ENCODE peak calls at places on chromosomes 11 and 22, in eight cellular contexts. B, D, T, A, K, H, V and S are unnamed samples.
A peak's percentile ranks its signal among the peaks of the same experiment; 100 is the strongest.

GRCh38 chr22:45376703-45377102 is 36.7 kb downstream of the SMC1B start:
- DNase-seq in B (no peak), D (peak; percentile 78), T (peak; percentile 7), A (no peak), K (no peak), H (no peak), V (no peak), S (peak; percentile 13)

GRCh38 chr22:46537946-46538815 is 761 bp upstream of the CELSR1 start:
- DNase-seq in B (peak; percentile 27), D (peak; percentile 43), T (peak; percentile 44), A (no peak), K (peak; percentile 70), H (no peak), V (peak; percentile 59), S (no peak)

GRCh38 chr11:63888170-63889086 is 28.5 kb downstream of the RCOR2 start:
- DNase-seq in B (peak; percentile 52), D (peak; percentile 71), T (peak; percentile 74), A (peak; percentile 44), K (peak; percentile 84), H (peak; percentile 78), V (peak; percentile 64), S (peak; percentile 84)

GRCh38 chr11:85961930-85962363 is 106.8 kb downstream of the CCDC83 start:
- DNase-seq in B (peak; percentile 67), D (peak; percentile 66), T (peak; percentile 62), A (no peak), K (no peak), H (no peak), V (no peak), S (no peak)

GRCh38 chr11:68870470-68870869 is 28.8 kb upstream of the CPT1A start:
- DNase-seq in B (no peak), D (peak; percentile 24), T (peak; percentile 42), A (no peak), K (peak; percentile 35), H (no peak), V (peak; percentile 6), S (no peak)

GRCh38 chr22:49207008-49207775 is 620.5 kb downstream of the BRD1 start:
- DNase-seq in B (no peak), D (no peak), T (no peak), A (no peak), K (no peak), H (peak; percentile 4), V (no peak), S (no peak)

GRCh38 chr11:66570117-66570825 is 1.9 kb upstream of the CTSF start:
- DNase-seq in B (no peak), D (no peak), T (no peak), A (no peak), K (peak; percentile 68), H (no peak), V (no peak), S (no peak)

GRCh38 chr11:78213526-78214330 is 25.0 kb downstream of the USP35 start:
- DNase-seq in B (no peak), D (no peak), T (no peak), A (no peak), K (no peak), H (no peak), V (no peak), S (no peak)

GRCh38 chr11:116427903-116428637 is 344.7 kb downstream of the BUD13 start:
- DNase-seq in B (no peak), D (no peak), T (no peak), A (no peak), K (no peak), H (no peak), V (peak; percentile 37), S (no peak)

GRCh38 chr22:43253839-43254238 is 66.9 kb upstream of the TTLL12 start:
- DNase-seq in B (no peak), D (no peak), T (no peak), A (no peak), K (no peak), H (no peak), V (peak; percentile 38), S (no peak)

GRCh38 chr11:107252429-107253161 is 205.0 kb downstream of the CWF19L2 start:
- DNase-seq in B (no peak), D (no peak), T (no peak), A (no peak), K (no peak), H (no peak), V (no peak), S (no peak)

GRCh38 chr11:116424615-116425261 is 348.0 kb downstream of the BUD13 start:
- DNase-seq in B (no peak), D (no peak), T (no peak), A (no peak), K (no peak), H (no peak), V (no peak), S (no peak)

GRCh38 chr11:130211144-130211543 is 51.6 kb downstream of the ST14 start:
- DNase-seq in B (no peak), D (no peak), T (no peak), A (no peak), K (no peak), H (peak; percentile 6), V (no peak), S (no peak)

GRCh38 chr22:35860837-35861236 is 143.2 kb downstream of the APOL5 start:
- DNase-seq in B (no peak), D (no peak), T (no peak), A (no peak), K (no peak), H (no peak), V (no peak), S (no peak)

GRCh38 chr11:86795962-86796361 is 4.4 kb upstream of the PRSS23 start:
- DNase-seq in B (no peak), D (peak; percentile 77), T (peak; percentile 54), A (no peak), K (no peak), H (no peak), V (no peak), S (no peak)

GRCh38 chr11:110295487-110296225 is 758 bp downstream of the RDX start:
- DNase-seq in B (peak; percentile 40), D (peak; percentile 37), T (peak; percentile 68), A (peak; percentile 54), K (peak; percentile 74), H (peak; percentile 54), V (peak; percentile 45), S (peak; percentile 58)

GRCh38 chr11:71060358-71060757 is 192.0 kb downstream of the SHANK2 start:
- DNase-seq in B (no peak), D (no peak), T (no peak), A (no peak), K (no peak), H (no peak), V (no peak), S (no peak)

DNA sequence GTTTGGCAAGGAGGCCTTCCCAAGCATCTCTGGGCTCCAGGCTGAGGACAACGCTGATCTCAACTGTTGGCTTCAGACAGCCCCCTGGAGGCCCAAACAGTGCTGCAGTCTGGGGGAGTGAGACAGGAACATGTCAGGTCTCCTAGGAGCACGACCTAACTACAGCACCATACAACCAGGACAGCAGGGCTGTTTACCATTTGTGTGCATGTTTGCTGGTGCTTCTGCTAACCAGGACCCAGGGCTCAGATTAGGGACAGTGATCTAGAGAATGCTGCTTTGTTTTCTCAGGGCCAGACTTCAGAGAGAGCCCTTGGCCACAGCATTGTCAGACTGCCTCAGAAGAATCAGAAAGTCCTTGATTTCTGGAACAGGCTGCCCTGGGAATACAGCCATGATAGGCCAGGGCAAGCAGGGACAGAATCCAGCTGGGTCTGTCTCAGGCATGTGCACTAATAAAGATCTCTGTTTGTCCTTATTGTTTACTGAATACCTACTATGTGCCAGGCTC is 126.5 kb downstream of the VPREB1 start:
- DNase-seq in B (no peak), D (peak; percentile 2), T (no peak), A (no peak), K (peak; percentile 53), H (no peak), V (no peak), S (no peak)
- TF ChIP-seq CTCF in B (no peak), D (no peak), T (no peak), A (no peak), K (peak; percentile 51), H (no peak), V (no peak), S (no peak)

GRCh38 chr22:24178502-24179440 is 2.5 kb upstream of the SUSD2 start:
- DNase-seq in B (no peak), D (peak; percentile 13), T (peak; percentile 37), A (no peak), K (peak; percentile 76), H (no peak), V (no peak), S (no peak)
- TF ChIP-seq CTCF in B (peak; percentile 31), D (peak; percentile 48), T (peak; percentile 50), A (no peak), K (peak; percentile 64), H (no peak), V (peak; percentile 26), S (no peak)

DNA sequence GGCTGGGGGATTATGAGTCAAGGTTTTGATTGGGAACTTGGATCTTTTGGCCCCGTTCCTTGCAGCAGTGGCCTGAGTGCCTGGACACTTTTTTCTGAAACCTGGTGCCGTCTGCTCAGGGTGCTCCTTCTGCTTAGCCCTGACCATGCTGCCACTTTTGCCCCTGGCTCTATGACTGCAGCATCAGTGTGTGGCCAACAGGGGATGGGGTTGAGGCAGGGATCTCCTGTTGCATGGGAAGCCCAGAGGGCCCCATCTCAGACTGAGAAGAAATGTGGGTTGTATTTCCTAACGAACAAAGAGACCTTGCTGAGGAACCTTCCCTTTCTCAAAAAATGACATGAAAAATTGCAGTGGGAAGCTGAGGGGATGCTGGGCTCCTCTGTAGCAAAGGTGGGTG is 18.7 kb downstream of the POU2F3 start:
- DNase-seq in B (no peak), D (no peak), T (no peak), A (no peak), K (no peak), H (no peak), V (no peak), S (no peak)
- TF ChIP-seq CTCF in B (no peak), D (peak; percentile 3), T (no peak), A (no peak), K (peak; percentile 44), H (no peak), V (no peak), S (no peak)

GRCh38 chr11:45213316-45213665 is 66.9 kb downstream of the PRDM11 start:
- DNase-seq in B (no peak), D (no peak), T (no peak), A (no peak), K (no peak), H (no peak), V (no peak), S (no peak)

GRCh38 chr11:45212566-45213315 is 66.3 kb downstream of the PRDM11 start:
- DNase-seq in B (no peak), D (no peak), T (no peak), A (no peak), K (peak; percentile 87), H (no peak), V (no peak), S (no peak)

GRCh38 chr11:45210846-45211245 is 64.4 kb downstream of the PRDM11 start:
- DNase-seq in B (no peak), D (no peak), T (no peak), A (no peak), K (no peak), H (no peak), V (no peak), S (no peak)

GRCh38 chr11:45209904-45210699 is 63.7 kb downstream of the PRDM11 start:
- DNase-seq in B (peak; percentile 21), D (peak; percentile 92), T (peak; percentile 79), A (no peak), K (peak; percentile 88), H (peak; percentile 39), V (no peak), S (peak; percentile 72)

DNA sequence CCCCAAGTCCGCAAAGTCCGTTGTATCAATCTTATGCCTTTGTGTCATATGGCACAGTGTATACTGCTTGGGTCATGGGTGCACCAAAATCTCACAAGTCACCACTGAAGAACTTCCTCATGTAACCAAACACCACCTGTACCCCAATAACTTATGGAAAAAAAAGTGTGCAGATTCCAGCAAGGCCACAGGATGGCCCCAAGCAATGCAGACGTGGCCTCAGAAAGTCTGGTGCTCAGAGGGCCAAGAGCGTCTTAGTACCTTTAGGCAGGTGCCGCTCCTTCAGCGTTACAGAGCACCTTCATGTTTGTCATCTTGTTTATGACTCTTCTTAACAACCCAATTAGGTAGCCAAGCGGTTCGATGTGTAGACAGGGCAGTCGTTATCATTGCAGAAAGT is 65.3 kb downstream of the PRDM11 start:
- DNase-seq in B (no peak), D (no peak), T (peak; percentile 8), A (no peak), K (peak; percentile 13), H (no peak), V (no peak), S (no peak)
- TF ChIP-seq CTCF in B (peak; percentile 2), D (no peak), T (no peak), A (no peak), K (peak; percentile 43), H (no peak), V (no peak), S (no peak)